ENCODE peak calls at places on chromosomes 16 and 17, in five cellular contexts. One of them, this sample, is unnamed.

GRCh38 chr16:4496305-4496704 is 20.1 kb downstream of the HMOX2 start:
- DNase-seq in stimulated activated CD8-positive, alpha-beta memory T cell treated with anti-CD3 and anti-CD28 coated beads, Interleukin-15, amount 100 ng/mL, for 24 hours: no peak
- DNase-seq in heart left ventricle: no peak
- DNase-seq in GM04503: peak
- DNase-seq in central memory CD4-positive, alpha-beta T cell: no peak
- DNase-seq in this sample: no peak

GRCh38 chr17:50206604-50207293 is 5.3 kb upstream of the COL1A1 start:
- DNase-seq in stimulated activated CD8-positive, alpha-beta memory T cell treated with anti-CD3 and anti-CD28 coated beads, Interleukin-15, amount 100 ng/mL, for 24 hours: no peak
- DNase-seq in heart left ventricle: no peak
- DNase-seq in GM04503: no peak
- DNase-seq in central memory CD4-positive, alpha-beta T cell: no peak
- DNase-seq in this sample: no peak

GRCh38 chr16:80932725-80933124 is 74.0 kb downstream of the CMC2 start:
- DNase-seq in stimulated activated CD8-positive, alpha-beta memory T cell treated with anti-CD3 and anti-CD28 coated beads, Interleukin-15, amount 100 ng/mL, for 24 hours: no peak
- DNase-seq in heart left ventricle: peak
- DNase-seq in GM04503: peak
- DNase-seq in central memory CD4-positive, alpha-beta T cell: no peak
- DNase-seq in this sample: no peak

GRCh38 chr16:87424260-87424659 is 32.1 kb downstream of the MAP1LC3B start:
- DNase-seq in stimulated activated CD8-positive, alpha-beta memory T cell treated with anti-CD3 and anti-CD28 coated beads, Interleukin-15, amount 100 ng/mL, for 24 hours: no peak
- DNase-seq in heart left ventricle: no peak
- DNase-seq in GM04503: no peak
- DNase-seq in central memory CD4-positive, alpha-beta T cell: no peak
- DNase-seq in this sample: no peak

GRCh38 chr17:18246109-18246725 is 12.3 kb downstream of the FLII start:
- DNase-seq in stimulated activated CD8-positive, alpha-beta memory T cell treated with anti-CD3 and anti-CD28 coated beads, Interleukin-15, amount 100 ng/mL, for 24 hours: no peak
- DNase-seq in heart left ventricle: no peak
- DNase-seq in GM04503: no peak
- DNase-seq in central memory CD4-positive, alpha-beta T cell: no peak
- DNase-seq in this sample: no peak

GRCh38 chr16:62105244-62105643 is 69.0 kb upstream of the CDH8 start:
- DNase-seq in stimulated activated CD8-positive, alpha-beta memory T cell treated with anti-CD3 and anti-CD28 coated beads, Interleukin-15, amount 100 ng/mL, for 24 hours: no peak
- DNase-seq in heart left ventricle: no peak
- DNase-seq in GM04503: no peak
- DNase-seq in central memory CD4-positive, alpha-beta T cell: no peak
- DNase-seq in this sample: no peak

GRCh38 chr17:7022791-7023571 is at the start of gene BCL6B:
- DNase-seq in stimulated activated CD8-positive, alpha-beta memory T cell treated with anti-CD3 and anti-CD28 coated beads, Interleukin-15, amount 100 ng/mL, for 24 hours: no peak
- DNase-seq in heart left ventricle: peak
- DNase-seq in GM04503: no peak
- DNase-seq in central memory CD4-positive, alpha-beta T cell: no peak
- DNase-seq in this sample: no peak

GRCh38 chr17:77526259-77526711 is 385.5 kb downstream of the SEC14L1 start:
- DNase-seq in stimulated activated CD8-positive, alpha-beta memory T cell treated with anti-CD3 and anti-CD28 coated beads, Interleukin-15, amount 100 ng/mL, for 24 hours: no peak
- DNase-seq in heart left ventricle: no peak
- DNase-seq in GM04503: no peak
- DNase-seq in central memory CD4-positive, alpha-beta T cell: no peak
- DNase-seq in this sample: no peak

GRCh38 chr16:83206426-83206825 is 579.7 kb downstream of the CDH13 start:
- DNase-seq in stimulated activated CD8-positive, alpha-beta memory T cell treated with anti-CD3 and anti-CD28 coated beads, Interleukin-15, amount 100 ng/mL, for 24 hours: no peak
- DNase-seq in heart left ventricle: no peak
- DNase-seq in GM04503: no peak
- DNase-seq in central memory CD4-positive, alpha-beta T cell: no peak
- DNase-seq in this sample: no peak

GRCh38 chr17:45705123-45706009 is 78.8 kb upstream of the CRHR1 start:
- DNase-seq in stimulated activated CD8-positive, alpha-beta memory T cell treated with anti-CD3 and anti-CD28 coated beads, Interleukin-15, amount 100 ng/mL, for 24 hours: no peak
- DNase-seq in heart left ventricle: no peak
- DNase-seq in GM04503: no peak
- DNase-seq in central memory CD4-positive, alpha-beta T cell: no peak
- DNase-seq in this sample: peak

GRCh38 chr16:24253192-24253591 is 2.9 kb upstream of the CACNG3 start:
- DNase-seq in stimulated activated CD8-positive, alpha-beta memory T cell treated with anti-CD3 and anti-CD28 coated beads, Interleukin-15, amount 100 ng/mL, for 24 hours: peak
- DNase-seq in heart left ventricle: no peak
- DNase-seq in GM04503: peak
- DNase-seq in central memory CD4-positive, alpha-beta T cell: peak
- DNase-seq in this sample: peak

GRCh38 chr16:49756971-49757743 is 98.8 kb downstream of the ZNF423 start:
- DNase-seq in stimulated activated CD8-positive, alpha-beta memory T cell treated with anti-CD3 and anti-CD28 coated beads, Interleukin-15, amount 100 ng/mL, for 24 hours: no peak
- DNase-seq in heart left ventricle: no peak
- DNase-seq in GM04503: no peak
- DNase-seq in central memory CD4-positive, alpha-beta T cell: no peak
- DNase-seq in this sample: no peak

GRCh38 chr17:58565389-58566311 is 51.2 kb upstream of the MTMR4 start:
- DNase-seq in stimulated activated CD8-positive, alpha-beta memory T cell treated with anti-CD3 and anti-CD28 coated beads, Interleukin-15, amount 100 ng/mL, for 24 hours: no peak
- DNase-seq in heart left ventricle: no peak
- DNase-seq in GM04503: no peak
- DNase-seq in central memory CD4-positive, alpha-beta T cell: no peak
- DNase-seq in this sample: no peak

This sample was measured in naive thymus-derived CD4-positive, alpha-beta T cell.